ENCODE peak calls at places on chromosomes 3 and 15, in seven cellular contexts. S is astrocyte, D is mesenchymal stem cell, I is K562, V is HCT116, J is H9, M is GM23248. A is an unnamed sample.

GRCh38 chr3:146277953-146278631 is 27.2 kb upstream of the PLSCR4 start:
- DNase-seq in D (peak), I (no peak), M (peak), J (no peak), S (peak), V (no peak), A (no peak)

GRCh38 chr3:4501422-4501821 is 8.3 kb downstream of the ITPR1 start:
- DNase-seq in S (no peak), I (no peak), J (no peak), D (no peak), V (no peak), M (no peak), A (no peak)

GRCh38 chr3:98592345-98592935 is 971 bp downstream of the CPOX start:
- DNase-seq in D (peak), S (no peak), V (no peak), M (peak), I (no peak), J (no peak), A (no peak)

GRCh38 chr3:143538577-143538981 is 309.7 kb downstream of the SLC9A9 start:
- DNase-seq in S (peak), I (no peak), V (no peak), M (peak), J (no peak), D (peak), A (no peak)

GRCh38 chr3:157226173-157226847 is 66.4 kb upstream of the CCNL1 start:
- DNase-seq in V (no peak), M (peak), J (no peak), I (no peak), S (peak), D (no peak), A (no peak)

GRCh38 chr15:84638103-84638502 is 16.0 kb downstream of the WDR73 start:
- DNase-seq in J (peak), S (no peak), D (no peak), V (no peak), I (peak), M (peak), A (peak)

GRCh38 chr3:53242155-53242554 is 13.7 kb downstream of the TKT start:
- DNase-seq in D (no peak), V (no peak), S (no peak), M (peak), J (no peak), I (no peak), A (no peak)

GRCh38 chr3:185332026-185332735 is 30.8 kb upstream of the MAP3K13 start:
- DNase-seq in M (peak), I (no peak), J (no peak), D (peak), V (no peak), S (peak), A (no peak)

GRCh38 chr15:57380854-57381253 is 4.5 kb downstream of the CGNL1 start:
- DNase-seq in D (no peak), I (no peak), J (no peak), S (no peak), M (no peak), V (no peak), A (peak)
- H3K27ac ChIP-seq in D (no peak), I (no peak), J (no peak), S (no peak), M (no peak), V (no peak), A (no peak)

GRCh38 chr3:95460274-95460673 is 1354.1 kb upstream of the EPHA6 start:
- DNase-seq in D (no peak), S (no peak), I (no peak), J (no peak), M (no peak), V (no peak), A (no peak)
- H3K9ac ChIP-seq in D (no peak), S (no peak), I (no peak), J (no peak), M (no peak), V (no peak), A (no peak)

DNA sequence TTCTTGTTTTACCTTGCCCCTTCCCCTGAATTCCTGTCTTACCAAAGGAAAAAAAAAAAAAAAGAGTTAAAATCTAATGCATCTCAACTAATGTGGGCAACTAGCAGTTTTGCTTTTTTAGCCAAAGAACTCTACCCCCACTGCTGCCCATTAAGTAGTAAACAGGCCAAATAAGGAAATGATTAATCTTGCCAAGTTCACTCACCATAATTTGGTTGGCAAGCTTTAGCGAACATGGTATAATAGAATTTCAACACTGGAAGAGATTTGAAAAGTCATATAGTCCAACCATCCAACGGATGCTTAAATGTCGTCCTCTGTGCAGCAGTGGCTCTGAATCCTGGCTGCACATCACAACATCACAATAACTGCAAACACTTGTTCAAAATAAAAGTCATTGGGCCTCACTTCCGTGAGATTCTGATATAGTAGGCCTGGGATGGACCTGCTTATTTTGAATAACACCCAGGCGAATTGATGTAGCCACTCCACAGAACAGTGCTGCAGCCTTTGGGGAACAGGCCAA is 142.0 kb upstream of the UBE2E1 start:
- DNase-seq in D (no peak), V (no peak), M (peak), S (no peak), I (no peak), J (no peak), A (no peak)
- H3K27ac ChIP-seq in D (no peak), V (no peak), M (no peak), S (no peak), I (no peak), J (no peak), A (no peak)

DNA sequence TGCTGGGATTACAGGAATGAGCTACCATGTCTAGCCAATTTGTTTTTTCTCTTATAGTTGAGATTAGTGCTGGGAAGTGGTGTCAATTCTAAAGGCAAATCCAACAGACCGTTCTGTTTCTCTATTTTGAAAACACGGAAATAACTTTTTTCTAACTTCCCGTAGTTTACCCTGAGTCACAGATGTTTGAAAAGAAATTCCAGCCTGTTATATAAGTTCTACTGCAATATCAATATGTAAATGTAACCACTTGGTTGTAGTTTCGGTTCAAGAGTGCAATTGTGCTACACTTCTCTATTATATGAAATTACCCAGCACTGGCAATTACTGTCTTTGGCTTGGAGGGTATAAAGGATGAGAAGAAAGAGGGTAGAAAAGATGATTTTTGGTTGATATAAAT is 22.3 kb upstream of the GNB4 start:
- DNase-seq in D (no peak), I (no peak), V (no peak), S (no peak), J (no peak), M (no peak), A (no peak)
- H3K9ac ChIP-seq in D (no peak), I (no peak), V (no peak), S (no peak), J (no peak), M (no peak), A (no peak)

GRCh38 chr3:7607083-7607482 is 746.2 kb downstream of the GRM7 start:
- DNase-seq in I (no peak), D (no peak), S (no peak), V (no peak), J (no peak), M (no peak), A (no peak)
- H3K27ac ChIP-seq in I (no peak), D (no peak), S (no peak), V (no peak), J (no peak), M (no peak), A (no peak)

GRCh38 chr15:85704720-85705119 is 90.0 kb downstream of the KLHL25 start:
- DNase-seq in M (peak), J (no peak), D (peak), I (no peak), V (no peak), S (no peak), A (no peak)
- H3K9ac ChIP-seq in M (peak), J (no peak), D (peak), I (no peak), V (no peak), S (no peak), A (no peak)

GRCh38 chr3:124611520-124611919 is 118.7 kb upstream of the UMPS start:
- DNase-seq in J (no peak), D (no peak), V (no peak), M (no peak), S (no peak), I (no peak), A (no peak)
- H3K27ac ChIP-seq in J (no peak), D (no peak), V (no peak), M (no peak), S (no peak), I (no peak), A (no peak)

GRCh38 chr15:81003023-81003350 is 2.3 kb downstream of the TLNRD1 start:
- DNase-seq in I (no peak), V (no peak), D (no peak), M (no peak), J (no peak), S (no peak), A (no peak)
- H3K9ac ChIP-seq in I (no peak), V (no peak), D (peak), M (no peak), J (no peak), S (no peak), A (no peak)

DNA sequence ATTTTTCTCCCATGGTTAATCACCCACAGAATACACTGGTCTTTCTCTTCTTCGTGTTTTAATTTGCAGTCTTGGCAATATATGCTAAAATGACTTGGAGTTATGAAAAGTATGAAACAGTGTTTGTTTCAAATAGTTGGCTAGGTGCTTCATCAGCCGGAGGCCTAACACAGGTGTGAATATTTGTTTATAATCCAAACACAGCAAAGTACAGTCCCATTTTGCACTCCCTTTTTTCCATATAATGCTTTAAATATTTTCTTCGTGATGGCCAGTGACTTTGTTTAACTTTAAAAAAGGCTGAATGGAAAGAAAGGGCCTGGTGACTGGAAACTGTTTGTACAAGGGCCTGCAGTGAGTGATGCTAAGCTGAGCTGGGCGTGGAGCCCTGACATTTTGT is 219.7 kb upstream of the LRIG1 start:
- DNase-seq in S (no peak), I (no peak), D (no peak), V (no peak), J (no peak), M (no peak), A (no peak)
- H3K27ac ChIP-seq in S (no peak), I (no peak), D (no peak), V (no peak), J (no peak), M (no peak), A (no peak)